ENCODE peak calls at places on chromosomes 12 and 14, in six cellular contexts. One of them, this sample, is unnamed. For H3K27me3, the result is how much of the 10 kb centered on the place peaks cover.

GRCh38 chr12:108099085-108099484 is 30.0 kb upstream of the WSCD2 start:
- DNase-seq in PC-9: no peak
- DNase-seq in lower lobe of right lung: no peak
- DNase-seq in BE2C: no peak
- DNase-seq in H7: no peak
- DNase-seq in stomach: no peak
- DNase-seq in this sample: peak

GRCh38 chr14:90720336-90720735 is 95.9 kb downstream of the TTC7B start:
- DNase-seq in PC-9: no peak
- DNase-seq in lower lobe of right lung: no peak
- DNase-seq in BE2C: peak
- DNase-seq in H7: peak
- DNase-seq in stomach: no peak
- DNase-seq in this sample: no peak

GRCh38 chr12:10189653-10190052 is 10.8 kb downstream of the TMEM52B start:
- DNase-seq in PC-9: peak
- DNase-seq in lower lobe of right lung: no peak
- DNase-seq in BE2C: no peak
- DNase-seq in H7: no peak
- DNase-seq in stomach: no peak
- DNase-seq in this sample: no peak

GRCh38 chr14:36653412-36653811 is 8.2 kb upstream of the PAX9 start:
- DNase-seq in PC-9: no peak
- DNase-seq in lower lobe of right lung: no peak
- DNase-seq in BE2C: no peak
- DNase-seq in H7: no peak
- DNase-seq in stomach: no peak
- DNase-seq in this sample: no peak

GRCh38 chr14:57884175-57884574 is 18.3 kb upstream of the SLC35F4 start:
- DNase-seq in PC-9: no peak
- DNase-seq in lower lobe of right lung: no peak
- DNase-seq in BE2C: no peak
- DNase-seq in H7: no peak
- DNase-seq in stomach: no peak
- DNase-seq in this sample: no peak

GRCh38 chr12:108939594-108939993 is 59.7 kb downstream of the DAO start:
- DNase-seq in PC-9: no peak
- DNase-seq in lower lobe of right lung: no peak
- DNase-seq in BE2C: no peak
- DNase-seq in H7: peak
- DNase-seq in stomach: no peak
- DNase-seq in this sample: peak

GRCh38 chr12:28555729-28556128 is 365.5 kb downstream of the CCDC91 start:
- DNase-seq in PC-9: no peak
- DNase-seq in lower lobe of right lung: no peak
- DNase-seq in BE2C: no peak
- DNase-seq in H7: no peak
- DNase-seq in stomach: no peak
- DNase-seq in this sample: no peak

GRCh38 chr12:13609874-13610273 is 371.5 kb downstream of the GRIN2B start:
- DNase-seq in PC-9: no peak
- DNase-seq in lower lobe of right lung: no peak
- DNase-seq in BE2C: no peak
- DNase-seq in H7: no peak
- DNase-seq in stomach: no peak
- DNase-seq in this sample: no peak

GRCh38 chr12:15788266-15789214 is 648 bp downstream of the EPS8 start:
- DNase-seq in PC-9: peak
- DNase-seq in lower lobe of right lung: peak
- DNase-seq in BE2C: no peak
- DNase-seq in H7: peak
- DNase-seq in stomach: peak
- DNase-seq in this sample: peak

GRCh38 chr12:105013892-105014291 is 27.8 kb downstream of the NOPCHAP1 start:
- DNase-seq in PC-9: no peak
- DNase-seq in lower lobe of right lung: no peak
- DNase-seq in BE2C: no peak
- DNase-seq in H7: no peak
- DNase-seq in stomach: no peak
- DNase-seq in this sample: no peak

GRCh38 chr12:7872565-7873304 is at the start of gene SLC2A14:
- DNase-seq in PC-9: no peak
- DNase-seq in lower lobe of right lung: no peak
- DNase-seq in BE2C: no peak
- DNase-seq in H7: peak
- DNase-seq in stomach: no peak
- DNase-seq in this sample: no peak

GRCh38 chr14:32469388-32470160 is 140.5 kb downstream of the AKAP6 start:
- DNase-seq in PC-9: no peak
- DNase-seq in lower lobe of right lung: no peak
- DNase-seq in BE2C: no peak
- DNase-seq in H7: no peak
- DNase-seq in stomach: no peak
- DNase-seq in this sample: peak
- H3K4me3 ChIP-seq in PC-9: no peak
- H3K4me3 ChIP-seq in lower lobe of right lung: no peak
- H3K4me3 ChIP-seq in BE2C: no peak
- H3K4me3 ChIP-seq in H7: no peak
- H3K4me3 ChIP-seq in stomach: no peak
- H3K4me3 ChIP-seq in this sample: no peak

DNA sequence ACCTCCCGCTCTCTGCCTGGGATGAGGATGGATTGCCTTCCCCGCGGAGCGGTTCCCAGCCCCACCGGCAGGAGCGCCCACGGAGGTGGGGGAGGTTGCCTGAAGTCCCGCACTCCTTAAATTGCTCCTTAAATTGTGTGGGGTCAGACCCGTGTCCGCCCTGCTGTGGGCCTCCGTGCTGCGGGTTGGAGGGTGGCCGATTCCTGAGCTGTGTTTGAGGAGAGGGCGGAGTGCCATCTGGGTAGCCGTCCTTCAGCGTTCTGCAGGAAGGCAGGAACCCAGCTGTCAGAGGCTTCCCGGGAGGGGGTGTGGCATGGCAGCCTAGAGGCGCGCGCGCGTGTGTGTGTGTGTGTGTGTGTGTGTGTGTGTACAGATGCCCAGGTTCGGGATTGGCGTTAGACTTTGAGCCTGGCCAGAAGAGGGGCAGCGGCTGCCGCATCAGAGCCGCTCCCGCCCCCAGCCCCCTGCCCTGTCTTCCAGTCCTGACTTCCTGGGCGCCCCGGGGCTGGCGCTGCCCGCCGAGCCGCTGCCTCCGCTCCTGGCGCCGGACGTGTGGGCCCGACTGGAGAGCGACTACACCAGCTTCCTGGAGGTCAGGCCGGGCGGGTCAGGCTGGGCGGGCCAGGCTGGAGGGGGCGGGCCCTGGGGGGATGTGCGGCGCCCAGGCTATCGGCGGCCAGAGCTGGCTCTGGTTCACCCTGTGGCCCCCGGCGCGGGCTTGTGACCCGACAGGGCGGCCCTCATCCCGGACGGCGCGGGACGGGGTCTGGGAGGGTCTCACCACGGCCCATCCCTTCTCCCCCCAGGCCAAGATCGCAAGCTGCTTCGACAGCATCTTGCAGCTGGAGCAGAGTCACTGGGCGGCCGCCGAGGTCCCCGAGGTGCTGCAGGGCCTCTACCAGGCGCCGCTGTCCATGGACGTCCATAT is 9.2 kb downstream of the EXOC3L4 start:
- DNase-seq in PC-9: peak
- DNase-seq in lower lobe of right lung: peak
- DNase-seq in BE2C: peak
- DNase-seq in H7: peak
- DNase-seq in stomach: peak
- DNase-seq in this sample: no peak
- H3K27me3 ChIP-seq in PC-9: under half
- H3K27me3 ChIP-seq in lower lobe of right lung: half or more
- H3K27me3 ChIP-seq in BE2C: under half
- H3K27me3 ChIP-seq in H7: under half
- H3K27me3 ChIP-seq in stomach: under half
- H3K27me3 ChIP-seq in this sample: under half

GRCh38 chr12:77947746-77948145 is 117.1 kb downstream of the NAV3 start:
- DNase-seq in PC-9: no peak
- DNase-seq in lower lobe of right lung: no peak
- DNase-seq in BE2C: no peak
- DNase-seq in H7: no peak
- DNase-seq in stomach: no peak
- DNase-seq in this sample: no peak
- H3K4me3 ChIP-seq in PC-9: no peak
- H3K4me3 ChIP-seq in lower lobe of right lung: no peak
- H3K4me3 ChIP-seq in BE2C: no peak
- H3K4me3 ChIP-seq in H7: no peak
- H3K4me3 ChIP-seq in stomach: no peak
- H3K4me3 ChIP-seq in this sample: no peak

GRCh38 chr12:85279449-85280137 is 427 bp upstream of the ALX1 start:
- DNase-seq in PC-9: no peak
- DNase-seq in lower lobe of right lung: peak
- DNase-seq in BE2C: no peak
- DNase-seq in H7: peak
- DNase-seq in stomach: no peak
- DNase-seq in this sample: no peak
- H3K27me3 ChIP-seq in PC-9: under half
- H3K27me3 ChIP-seq in lower lobe of right lung: half or more
- H3K27me3 ChIP-seq in BE2C: half or more
- H3K27me3 ChIP-seq in H7: under half
- H3K27me3 ChIP-seq in stomach: half or more
- H3K27me3 ChIP-seq in this sample: under half

GRCh38 chr12:95368931-95369330 is 105.0 kb upstream of the METAP2 start:
- DNase-seq in PC-9: no peak
- DNase-seq in lower lobe of right lung: no peak
- DNase-seq in BE2C: no peak
- DNase-seq in H7: no peak
- DNase-seq in stomach: no peak
- DNase-seq in this sample: no peak
- H3K4me3 ChIP-seq in PC-9: no peak
- H3K4me3 ChIP-seq in lower lobe of right lung: no peak
- H3K4me3 ChIP-seq in BE2C: no peak
- H3K4me3 ChIP-seq in H7: no peak
- H3K4me3 ChIP-seq in stomach: no peak
- H3K4me3 ChIP-seq in this sample: no peak

GRCh38 chr12:132170637-132171292 is 26.5 kb downstream of the NOC4L start:
- DNase-seq in PC-9: no peak
- DNase-seq in lower lobe of right lung: peak
- DNase-seq in BE2C: peak
- DNase-seq in H7: no peak
- DNase-seq in stomach: no peak
- DNase-seq in this sample: no peak
- H3K27me3 ChIP-seq in PC-9: half or more
- H3K27me3 ChIP-seq in lower lobe of right lung: under half
- H3K27me3 ChIP-seq in BE2C: half or more
- H3K27me3 ChIP-seq in H7: under half
- H3K27me3 ChIP-seq in stomach: half or more
- H3K27me3 ChIP-seq in this sample: under half

DNA sequence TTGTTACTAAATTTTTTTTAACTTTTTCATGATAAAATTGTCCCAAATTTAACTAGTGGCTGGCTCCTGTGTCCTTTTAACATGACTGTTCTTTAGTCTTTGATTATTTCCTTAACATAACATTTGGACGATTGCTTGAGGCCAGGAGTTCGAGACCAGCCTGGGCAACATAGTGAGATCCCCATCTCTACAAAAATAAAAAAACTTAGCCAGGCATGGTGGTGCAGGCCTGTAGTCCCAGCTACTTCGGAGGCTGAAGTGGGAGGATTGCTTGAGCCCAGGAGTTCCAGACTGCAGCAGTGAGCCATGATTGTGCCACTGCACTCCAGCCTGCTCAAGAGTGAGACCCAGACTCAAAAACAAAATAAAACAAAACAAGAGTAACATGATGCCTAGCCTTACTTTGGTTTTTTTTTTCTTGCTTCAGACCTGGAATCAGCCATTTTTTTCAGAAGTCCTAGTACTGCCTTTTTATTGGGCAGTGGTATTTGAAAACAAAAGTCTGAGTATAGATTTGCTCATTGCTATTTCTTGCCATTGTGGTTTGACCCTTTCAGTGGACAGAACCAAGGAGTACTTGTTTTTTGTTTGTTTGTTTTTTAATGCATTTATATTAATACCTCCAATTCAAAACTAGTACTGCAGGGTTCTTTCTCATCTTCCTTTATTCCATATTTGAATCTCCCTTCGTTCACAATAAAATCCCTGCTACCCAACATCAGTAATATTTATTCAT is 4.8 kb downstream of the TOGARAM1 start:
- DNase-seq in PC-9: no peak
- DNase-seq in lower lobe of right lung: no peak
- DNase-seq in BE2C: no peak
- DNase-seq in H7: no peak
- DNase-seq in stomach: no peak
- DNase-seq in this sample: no peak
- H3K4me3 ChIP-seq in PC-9: peak
- H3K4me3 ChIP-seq in lower lobe of right lung: peak
- H3K4me3 ChIP-seq in BE2C: peak
- H3K4me3 ChIP-seq in H7: no peak
- H3K4me3 ChIP-seq in stomach: peak
- H3K4me3 ChIP-seq in this sample: peak

DNA sequence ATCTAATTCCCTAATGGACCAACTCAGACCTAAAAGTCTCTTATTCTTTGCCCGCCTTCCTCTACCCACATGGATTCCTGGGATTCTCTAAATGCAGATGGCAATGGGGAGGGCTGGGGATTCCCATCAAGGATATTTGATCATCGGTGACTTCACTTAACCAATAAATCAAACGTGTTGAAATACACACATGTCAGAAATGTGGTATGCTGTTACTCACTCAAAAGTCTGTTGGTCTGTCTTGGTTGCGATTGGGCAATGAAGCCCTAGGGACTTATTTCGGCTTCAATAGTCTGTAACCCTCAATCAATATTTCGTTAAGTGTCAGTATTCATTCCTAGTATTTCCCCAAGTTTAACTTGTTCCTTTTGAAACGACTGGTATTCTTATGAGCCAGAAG is 117.2 kb upstream of the DIO3 start:
- DNase-seq in PC-9: no peak
- DNase-seq in lower lobe of right lung: no peak
- DNase-seq in BE2C: no peak
- DNase-seq in H7: no peak
- DNase-seq in stomach: no peak
- DNase-seq in this sample: no peak
- H3K27me3 ChIP-seq in PC-9: under half
- H3K27me3 ChIP-seq in lower lobe of right lung: under half
- H3K27me3 ChIP-seq in BE2C: under half
- H3K27me3 ChIP-seq in H7: under half
- H3K27me3 ChIP-seq in stomach: under half
- H3K27me3 ChIP-seq in this sample: under half

DNA sequence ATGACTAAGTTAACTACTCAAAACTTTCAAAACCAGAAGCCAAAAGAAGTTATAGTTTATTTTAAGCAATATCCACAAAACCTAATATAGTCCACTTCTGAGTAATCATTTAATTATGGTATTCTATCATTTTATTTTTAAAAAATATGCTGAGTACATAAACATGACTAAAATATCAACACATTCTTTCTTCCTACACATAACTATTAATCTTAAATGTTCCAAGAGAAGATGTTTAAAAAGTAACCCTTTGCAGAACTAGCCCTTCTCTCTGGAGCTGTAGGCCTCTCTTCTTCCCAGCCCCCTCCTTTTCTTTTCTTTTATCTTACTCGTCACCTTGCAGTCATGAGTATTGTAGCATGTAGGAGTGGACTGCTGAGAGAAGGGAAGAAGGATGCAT is 941.8 kb downstream of the NRXN3 start:
- DNase-seq in PC-9: no peak
- DNase-seq in lower lobe of right lung: no peak
- DNase-seq in BE2C: no peak
- DNase-seq in H7: no peak
- DNase-seq in stomach: no peak
- DNase-seq in this sample: no peak
- H3K4me3 ChIP-seq in PC-9: no peak
- H3K4me3 ChIP-seq in lower lobe of right lung: no peak
- H3K4me3 ChIP-seq in BE2C: no peak
- H3K4me3 ChIP-seq in H7: no peak
- H3K4me3 ChIP-seq in stomach: no peak
- H3K4me3 ChIP-seq in this sample: no peak

This sample was measured in CD4-positive, CD25-positive, alpha-beta regulatory T cell.